ENCODE peak calls at places on chromosomes 7 and 10, in nine cellular contexts. U is IMR-90, E is keratinocyte, Y is 8988T, P is NCI-H2107, W is T-helper 2 cell, M is NCI-H2081 treated with DMSO at 0.1 percent for 48 hours, G is AML-193, T is astrocyte of the spinal cord. D is an unnamed sample.
A peak's percentile ranks its signal among the peaks of the same experiment; 100 is the strongest.

GRCh38 chr7:91135300-91135699 is 128.9 kb upstream of the FZD1 start:
- DNase-seq in U (no peak), Y (no peak), G (no peak), M (no peak), T (no peak), W (no peak), E (no peak), P (no peak), D (no peak)

GRCh38 chr10:28054211-28054888 is 55.5 kb upstream of the ODAD2 start:
- DNase-seq in E (peak; percentile 2), M (no peak), T (peak; percentile 92), U (peak; percentile 98), W (no peak), Y (no peak), G (no peak), P (no peak), D (peak; percentile 59)

GRCh38 chr10:14240253-14241189 is 90.2 kb downstream of the FRMD4A start:
- DNase-seq in T (no peak), E (no peak), M (no peak), P (no peak), Y (no peak), W (peak; percentile 39), U (peak; percentile 26), G (no peak), D (peak; percentile 63)

GRCh38 chr7:95951997-95952795 is 179.8 kb downstream of the DYNC1I1 start:
- DNase-seq in P (no peak), U (no peak), W (no peak), G (no peak), Y (no peak), M (no peak), T (no peak), E (no peak), D (no peak)

GRCh38 chr7:155953781-155954549 is 141.7 kb upstream of the SHH start:
- DNase-seq in M (no peak), G (no peak), Y (no peak), T (no peak), E (no peak), P (no peak), U (no peak), W (no peak), D (no peak)

GRCh38 chr7:118870187-118870586 is 645.7 kb downstream of the ANKRD7 start:
- DNase-seq in P (no peak), T (no peak), G (peak; percentile 2), Y (no peak), E (no peak), W (no peak), M (no peak), U (no peak), D (no peak)

GRCh38 chr7:129952164-129952652 is 552 bp downstream of the UBE2H start:
- DNase-seq in E (no peak), T (peak; percentile 20), Y (no peak), U (no peak), P (no peak), M (no peak), W (peak; percentile 56), G (peak; percentile 28), D (no peak)

GRCh38 chr7:158371856-158372255 is 215.8 kb downstream of the PTPRN2 start:
- DNase-seq in M (no peak), E (no peak), G (no peak), P (no peak), T (no peak), Y (no peak), U (no peak), W (no peak), D (no peak)

GRCh38 chr7:26603631-26604030 is 260.8 kb downstream of the SKAP2 start:
- DNase-seq in P (no peak), W (no peak), M (no peak), E (peak; percentile 68), T (peak; percentile 51), Y (no peak), G (no peak), U (no peak), D (no peak)

GRCh38 chr7:151786241-151786640 is 90.7 kb downstream of the PRKAG2 start:
- DNase-seq in P (no peak), M (no peak), Y (no peak), E (no peak), W (no peak), G (no peak), T (no peak), U (no peak), D (no peak)

GRCh38 chr7:44631458-44632115 is 25.2 kb downstream of the OGDH start:
- DNase-seq in G (peak; percentile 18), T (peak; percentile 58), U (peak; percentile 49), Y (no peak), P (no peak), M (no peak), W (peak; percentile 96), E (no peak), D (no peak)

GRCh38 chr10:125799446-125799845 is 23.6 kb downstream of the UROS start:
- DNase-seq in E (no peak), T (no peak), P (no peak), W (no peak), G (no peak), Y (no peak), U (no peak), M (no peak), D (no peak)

GRCh38 chr10:50850576-50851340 is 34.7 kb downstream of the A1CF start:
- DNase-seq in W (no peak), U (no peak), E (no peak), Y (no peak), G (no peak), P (no peak), T (peak; percentile 1), M (no peak), D (no peak)

GRCh38 chr7:93773446-93773845 is 117.1 kb downstream of the TFPI2 start:
- DNase-seq in M (no peak), P (no peak), E (no peak), U (no peak), Y (no peak), W (no peak), T (no peak), G (no peak), D (no peak)

GRCh38 chr10:3249292-3249889 is 76.8 kb upstream of the PITRM1 start:
- DNase-seq in W (no peak), M (no peak), P (no peak), T (peak; percentile 16), G (no peak), U (no peak), E (no peak), Y (no peak), D (no peak)

GRCh38 chr7:28110427-28111012 is 70.1 kb downstream of the JAZF1 start:
- DNase-seq in T (no peak), M (no peak), E (no peak), W (no peak), U (no peak), Y (no peak), P (no peak), G (no peak), D (no peak)

GRCh38 chr10:13808556-13809391 is 222.0 kb downstream of the PRPF18 start:
- DNase-seq in Y (no peak), U (peak; percentile 25), M (no peak), W (no peak), T (peak; percentile 49), E (no peak), P (no peak), G (no peak), D (no peak)

GRCh38 chr7:11343136-11343535 is 369.5 kb downstream of the PHF14 start:
- DNase-seq in W (no peak), P (no peak), E (no peak), Y (no peak), G (no peak), T (no peak), M (no peak), U (no peak), D (no peak)

GRCh38 chr10:4354382-4354812 is 471.6 kb upstream of the AKR1E2 start:
- DNase-seq in W (peak; percentile 82), G (no peak), E (peak; percentile 66), U (peak; percentile 36), P (no peak), Y (no peak), T (peak; percentile 91), M (no peak), D (peak; percentile 19)

GRCh38 chr10:108601856-108602255 is 1321.5 kb downstream of the XPNPEP1 start:
- DNase-seq in Y (no peak), W (no peak), T (peak; percentile 41), P (no peak), U (no peak), E (no peak), G (no peak), M (no peak), D (no peak)

GRCh38 chr7:47103498-47104205 is 478.3 kb downstream of the TNS3 start:
- DNase-seq in W (no peak), G (no peak), T (no peak), E (no peak), Y (no peak), P (no peak), M (no peak), U (no peak), D (no peak)

GRCh38 chr10:116669080-116669479 is 48.3 kb downstream of the PNLIPRP2 start:
- DNase-seq in T (no peak), Y (no peak), E (no peak), W (no peak), P (no peak), M (no peak), U (peak; percentile 37), G (no peak), D (no peak)

GRCh38 chr7:35993663-35994622 is 159.1 kb upstream of the EEPD1 start:
- DNase-seq in P (no peak), W (no peak), U (peak; percentile 33), M (no peak), E (peak; percentile 59), G (no peak), Y (no peak), T (peak; percentile 39), D (peak; percentile 47)

GRCh38 chr7:103073989-103074518 is 542 bp downstream of the FBXL13 start:
- DNase-seq in Y (no peak), P (no peak), M (no peak), W (no peak), T (no peak), G (no peak), E (peak; percentile 5), U (no peak), D (no peak)

GRCh38 chr7:132312531-132313070 is 263.7 kb downstream of the PLXNA4 start:
- DNase-seq in T (no peak), Y (no peak), M (no peak), G (no peak), U (no peak), E (no peak), P (no peak), W (no peak), D (no peak)

GRCh38 chr10:124522903-124523260 is 61.3 kb downstream of the LHPP start:
- DNase-seq in E (no peak), G (no peak), W (no peak), Y (no peak), T (no peak), U (no peak), P (no peak), M (no peak), D (no peak)

GRCh38 chr7:116521046-116521664 is 3.7 kb upstream of the CAV1 start:
- DNase-seq in P (no peak), Y (no peak), M (no peak), U (peak; percentile 50), E (peak; percentile 85), G (no peak), W (no peak), T (no peak), D (no peak)

GRCh38 chr7:47725031-47725780 is 143.3 kb upstream of the TNS3 start:
- DNase-seq in T (peak; percentile 15), P (no peak), M (no peak), U (peak; percentile 22), E (no peak), W (no peak), Y (no peak), G (no peak), D (peak; percentile 58)

GRCh38 chr10:86281396-86281795 is 85.2 kb downstream of the GRID1 start:
- DNase-seq in G (no peak), M (no peak), E (no peak), W (no peak), T (no peak), U (no peak), P (no peak), Y (no peak), D (no peak)

GRCh38 chr10:121165276-121165675 is 314.1 kb downstream of the WDR11 start:
- DNase-seq in U (no peak), M (no peak), T (peak; percentile 50), P (no peak), E (peak; percentile 54), G (no peak), W (no peak), Y (no peak), D (peak; percentile 0)

GRCh38 chr10:88542522-88542921 is 40.6 kb downstream of the RNLS start:
- DNase-seq in P (no peak), U (no peak), Y (no peak), M (no peak), E (no peak), T (no peak), W (no peak), G (no peak), D (peak; percentile 27)

D was measured in brain microvascular endothelial cell.